ENCODE peak calls at places on chromosomes 13 and 19, in six cellular contexts. R, Z, W, Q, B and N are unnamed samples.

GRCh38 chr13:108667205-108667604 is 37.8 kb downstream of the MYO16 start:
- DNase-seq in Q (no peak), W (no peak), R (no peak), B (no peak), Z (no peak), N (no peak)

GRCh38 chr19:7177926-7178325 is 108.4 kb downstream of the ZNF557 start:
- DNase-seq in W (no peak), Z (peak), R (peak), Q (no peak), B (no peak), N (no peak)

GRCh38 chr19:7789447-7789846 is 26.4 kb downstream of the CLEC4M start:
- DNase-seq in R (no peak), Z (no peak), B (no peak), W (peak), Q (no peak), N (no peak)

GRCh38 chr19:21491161-21491560 is 14.2 kb upstream of the ZNF429 start:
- DNase-seq in Q (no peak), B (no peak), Z (no peak), R (no peak), W (no peak), N (no peak)

GRCh38 chr13:83515267-83515666 is 367.0 kb downstream of the SLITRK1 start:
- DNase-seq in Z (peak), Q (no peak), B (no peak), R (peak), W (no peak), N (peak)

GRCh38 chr13:99979453-99980200 is 2.0 kb upstream of the ZIC2 start:
- DNase-seq in Q (no peak), Z (no peak), R (no peak), B (no peak), W (no peak), N (no peak)

GRCh38 chr19:4580021-4580901 is 20.8 kb upstream of the SEMA6B start:
- DNase-seq in Z (no peak), R (no peak), Q (no peak), W (no peak), B (no peak), N (no peak)

GRCh38 chr19:57934820-57935665 is at the start of gene ZNF418:
- DNase-seq in R (peak), B (peak), W (peak), Z (peak), Q (no peak), N (peak)

GRCh38 chr19:934865-935422 is 9.1 kb downstream of the ARID3A start:
- DNase-seq in Q (peak), B (no peak), W (peak), Z (no peak), R (peak), N (no peak)

GRCh38 chr13:100826441-100826840 is 151.8 kb upstream of the TMTC4 start:
- DNase-seq in Q (no peak), Z (no peak), B (no peak), R (no peak), W (no peak), N (no peak)

GRCh38 chr19:38869836-38870607 is 8.1 kb downstream of the RINL start:
- DNase-seq in B (peak), Z (peak), W (peak), R (peak), Q (no peak), N (no peak)

GRCh38 chr19:46299004-46299509 is 2.2 kb downstream of the HIF3A start:
- DNase-seq in R (peak), W (peak), Z (peak), B (peak), Q (peak), N (no peak)

GRCh38 chr19:17580470-17581000 is 25.1 kb downstream of the COLGALT1 start:
- DNase-seq in Q (no peak), Z (no peak), W (no peak), R (no peak), B (no peak), N (no peak)

GRCh38 chr13:68745517-68745916 is 1362.1 kb upstream of the ATXN8OS start:
- DNase-seq in B (no peak), W (no peak), R (no peak), Q (no peak), Z (no peak), N (no peak)

GRCh38 chr13:85436029-85436428 is 363.2 kb downstream of the SLITRK6 start:
- DNase-seq in W (no peak), B (no peak), R (no peak), Q (no peak), Z (no peak), N (no peak)

GRCh38 chr13:67726979-67727378 is 496.8 kb upstream of the PCDH9 start:
- DNase-seq in W (no peak), R (no peak), B (no peak), Q (peak), Z (no peak), N (no peak)

GRCh38 chr19:6273701-6274601 is 5.8 kb downstream of the MLLT1 start:
- DNase-seq in B (no peak), W (peak), R (peak), Z (peak), Q (peak), N (no peak)

GRCh38 chr19:290539-291521 is at the start of gene PLPP2:
- DNase-seq in B (peak), R (peak), Q (no peak), W (no peak), Z (no peak), N (no peak)

GRCh38 chr13:99151516-99151915 is 49.1 kb upstream of the UBAC2 start:
- DNase-seq in Z (peak), Q (no peak), B (peak), R (peak), W (no peak), N (no peak)

GRCh38 chr19:2113436-2114211 is 16.9 kb downstream of the IZUMO4 start:
- DNase-seq in B (no peak), Q (no peak), R (no peak), Z (no peak), W (no peak), N (no peak)

GRCh38 chr19:18143902-18144301 is 9.1 kb upstream of the PIK3R2 start:
- DNase-seq in B (no peak), Z (no peak), R (no peak), W (no peak), Q (no peak), N (no peak)

GRCh38 chr19:55508120-55508519 is 19.9 kb downstream of the SSC5D start:
- DNase-seq in Z (no peak), W (no peak), Q (no peak), R (no peak), B (no peak), N (no peak)

GRCh38 chr19:36113895-36114762 is 546 bp downstream of the POLR2I start:
- DNase-seq in Q (no peak), W (peak), R (peak), B (peak), Z (peak), N (no peak)

GRCh38 chr13:38391341-38391740 is 41.7 kb downstream of the UFM1 start:
- DNase-seq in R (no peak), Z (no peak), W (no peak), Q (no peak), B (no peak), N (no peak)

GRCh38 chr13:102141625-102142472 is 260.0 kb downstream of the FGF14 start:
- DNase-seq in Q (peak), Z (no peak), W (no peak), B (peak), R (peak), N (no peak)

GRCh38 chr19:39446365-39447084 is 1.1 kb downstream of the SUPT5H start:
- DNase-seq in Q (no peak), R (no peak), B (no peak), Z (no peak), W (no peak), N (no peak)

GRCh38 chr13:43058318-43058674 is 34.9 kb downstream of the DNAJC15 start:
- DNase-seq in Q (peak), Z (peak), W (no peak), B (peak), R (peak), N (peak)

GRCh38 chr19:45250832-45251451 is at the start of gene MARK4:
- DNase-seq in Z (peak), W (peak), Q (no peak), R (peak), B (peak), N (no peak)

GRCh38 chr13:77530870-77531269 is 4.6 kb upstream of the SCEL start:
- DNase-seq in W (no peak), B (no peak), Q (no peak), R (no peak), Z (no peak), N (no peak)

DNA sequence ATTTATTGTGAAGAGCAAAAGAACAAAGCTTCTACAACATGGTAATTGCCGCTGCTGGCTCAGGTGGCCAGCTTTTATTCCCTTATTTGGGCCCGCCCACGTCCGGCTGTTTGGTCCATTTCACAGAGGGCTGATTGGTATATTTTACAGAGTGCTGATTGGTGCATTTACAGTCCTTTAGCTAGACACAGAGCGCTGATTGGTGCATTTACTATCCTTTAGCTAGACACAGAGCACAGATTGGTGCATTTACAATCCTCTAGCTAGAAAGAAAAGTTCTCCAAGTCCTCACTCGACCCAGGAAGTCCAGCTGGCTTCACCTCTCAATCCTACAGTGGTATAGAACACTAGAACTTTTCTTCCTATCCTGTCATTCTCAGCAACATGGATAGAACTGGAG is 33.7 kb upstream of the FARP1 start:
- DNase-seq in R (no peak), Q (no peak), Z (no peak), B (no peak), W (no peak), N (no peak)
- TF ChIP-seq CTCF in R (no peak), Q (no peak), Z (no peak), B (no peak), W (no peak), N (no peak)

DNA sequence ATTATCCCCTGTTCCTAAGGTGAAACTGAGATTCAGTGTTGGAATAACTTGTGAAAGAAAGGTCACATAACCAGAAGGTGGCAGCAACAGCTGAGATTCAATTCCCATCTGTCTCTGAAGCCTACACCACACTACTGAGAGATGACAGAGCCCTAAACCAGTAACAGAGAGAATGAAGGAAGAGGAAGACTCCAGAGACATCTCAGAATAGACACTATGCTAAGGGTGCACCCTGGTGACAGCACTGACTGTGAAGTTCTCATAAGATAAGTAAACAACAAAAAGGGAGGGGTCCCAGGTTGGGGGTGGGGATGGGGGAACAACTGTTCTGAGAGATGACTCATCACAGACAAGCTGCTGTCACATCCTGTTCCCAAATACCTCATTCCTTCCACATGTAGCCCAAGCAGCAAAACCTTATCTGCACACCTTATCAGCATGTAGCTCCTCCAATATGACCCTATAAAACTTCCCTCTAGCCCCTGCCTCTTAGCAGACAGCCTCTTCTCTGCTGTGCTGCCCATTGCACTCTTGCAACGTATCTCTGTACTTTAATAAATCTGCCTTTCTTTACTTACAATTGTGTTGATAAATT is 46.5 kb downstream of the UTP14C start:
- DNase-seq in B (no peak), Q (peak), Z (peak), W (no peak), R (peak), N (no peak)
- TF ChIP-seq CTCF in B (no peak), Q (peak), Z (peak), W (no peak), R (peak), N (peak)

GRCh38 chr19:34998777-34999497 is 1.2 kb upstream of the GRAMD1A start:
- DNase-seq in Q (peak), B (peak), Z (no peak), W (peak), R (no peak), N (no peak)

GRCh38 chr19:34999498-35000337 is at the start of gene GRAMD1A:
- DNase-seq in W (peak), Q (peak), Z (peak), R (peak), B (peak), N (no peak)

GRCh38 chr19:35002037-35002535 is 2.0 kb downstream of the GRAMD1A start:
- DNase-seq in Z (no peak), Q (no peak), R (no peak), W (peak), B (no peak), N (no peak)

GRCh38 chr19:35000647-35001501 is 751 bp downstream of the GRAMD1A start:
- DNase-seq in B (peak), Q (peak), R (peak), Z (peak), W (peak), N (no peak)

DNA sequence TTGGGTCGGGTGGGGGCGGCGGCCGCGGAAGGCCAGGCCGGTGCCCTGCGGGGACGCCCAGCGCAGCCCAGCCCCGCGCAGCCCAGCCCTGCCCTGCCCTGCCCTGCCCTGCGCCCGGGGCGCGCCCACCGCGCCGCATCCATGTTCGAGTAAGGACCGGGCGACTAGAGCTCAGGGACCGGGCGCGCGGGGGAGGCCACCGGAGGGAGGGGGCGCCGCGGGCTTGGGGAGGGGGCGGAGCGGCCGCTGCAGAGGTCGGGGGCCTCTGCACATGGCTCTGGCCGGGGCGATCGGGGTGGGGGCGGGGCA is 169 bp downstream of the GRAMD1A start:
- DNase-seq in B (no peak), Z (no peak), W (no peak), Q (no peak), R (no peak), N (no peak)
- TF ChIP-seq CTCF in B (no peak), Z (no peak), W (no peak), Q (no peak), R (no peak), N (no peak)

DNA sequence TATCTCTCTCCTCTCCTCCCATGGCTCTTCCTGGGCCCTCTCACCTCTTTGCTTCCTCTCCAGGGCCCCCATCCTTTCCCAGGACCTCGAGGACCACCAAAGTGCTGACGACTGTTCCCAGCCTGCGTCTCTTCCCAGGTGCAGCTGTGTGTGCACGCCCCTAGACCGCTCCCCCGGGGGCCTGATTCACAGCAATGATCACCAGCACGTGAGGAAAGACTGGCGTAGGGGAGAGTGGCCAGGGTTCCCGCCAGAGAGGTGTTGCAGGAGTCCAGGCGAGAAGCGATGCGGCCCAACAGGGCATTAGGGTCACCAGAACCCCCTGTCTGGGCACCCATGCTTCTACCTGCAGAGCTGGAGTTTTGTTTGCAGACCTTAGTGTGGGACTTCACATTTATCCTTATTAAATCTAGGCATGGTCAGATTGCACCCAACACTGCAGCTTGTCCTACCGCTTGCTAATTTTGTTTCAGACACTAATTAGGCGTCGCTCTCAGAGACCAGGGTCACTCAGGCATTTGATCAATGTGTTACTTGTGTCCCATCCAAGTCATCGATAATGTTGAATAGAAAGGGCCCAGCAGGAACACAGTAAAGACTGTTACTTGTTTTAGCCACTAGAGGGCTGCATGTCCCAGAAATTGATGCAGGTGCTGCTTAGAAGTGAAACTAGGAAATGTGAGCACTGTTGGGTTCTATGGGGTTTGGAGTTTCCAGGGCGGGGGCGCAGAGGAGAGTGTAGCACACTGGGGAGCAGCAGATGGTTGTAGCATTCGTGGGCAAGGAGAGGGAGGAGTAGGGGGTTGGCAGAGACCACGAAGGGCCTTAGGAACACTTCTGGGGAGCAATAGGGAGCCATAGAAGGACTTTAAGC is 53.2 kb downstream of the CDADC1 start:
- DNase-seq in Q (peak), Z (peak), B (peak), W (peak), R (peak), N (no peak)
- TF ChIP-seq CTCF in Q (peak), Z (peak), B (peak), W (peak), R (peak), N (peak)

GRCh38 chr19:42293539-42293938 is 8.4 kb upstream of the PRR19 start:
- DNase-seq in Q (no peak), Z (no peak), R (no peak), W (no peak), B (no peak), N (no peak)
- TF ChIP-seq CTCF in Q (no peak), Z (peak), R (peak), W (no peak), B (no peak), N (peak)

DNA sequence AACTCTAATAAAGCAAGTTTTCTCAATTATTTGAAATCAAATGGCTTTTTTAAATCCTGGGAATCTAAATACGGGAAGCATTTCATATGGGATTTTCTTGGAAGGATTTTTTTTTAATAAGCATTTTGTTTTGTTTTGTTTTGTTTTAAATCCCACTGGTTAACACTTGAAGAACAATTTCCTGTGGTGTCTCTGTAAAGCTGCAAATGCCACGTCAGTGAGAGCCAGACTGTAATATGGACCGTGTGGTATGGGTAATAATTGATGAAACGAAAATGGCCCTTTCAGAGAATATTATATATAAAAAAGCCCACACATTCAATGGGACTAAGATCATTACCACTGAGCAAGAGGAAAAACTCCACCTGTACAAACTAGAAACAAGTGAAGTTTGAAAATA is 33.9 kb upstream of the MIR17HG start:
- DNase-seq in W (no peak), R (no peak), Q (no peak), B (no peak), Z (no peak), N (no peak)
- TF ChIP-seq CTCF in W (no peak), R (no peak), Q (no peak), B (no peak), Z (no peak), N (no peak)

GRCh38 chr13:110065780-110066179 is 241.2 kb downstream of the COL4A1 start:
- DNase-seq in Z (no peak), R (no peak), W (no peak), Q (no peak), B (no peak), N (no peak)
- TF ChIP-seq CTCF in Z (no peak), R (no peak), W (no peak), Q (no peak), B (no peak), N (no peak)

GRCh38 chr13:33312150-33312908 is 26.8 kb upstream of the STARD13 start:
- DNase-seq in Q (peak), R (peak), B (no peak), Z (peak), W (no peak), N (no peak)
- TF ChIP-seq CTCF in Q (peak), R (peak), B (peak), Z (peak), W (no peak), N (peak)